ENCODE peak calls at places on chromosomes 3 and 15, in eight cellular contexts. Q is naive thymus-derived CD4-positive, alpha-beta T cell; X is sigmoid colon; I is neural progenitor cell; G is SK-N-SH; O is tibial artery; N is mesendoderm; C is lower lobe of right lung. R is an unnamed sample. For H3K27me3, the result is how much of the 10 kb centered on the place peaks cover.

GRCh38 chr3:132231633-132232032 is 85.6 kb upstream of the ACP3 start:
- DNase-seq in O (no peak), Q (no peak), C (no peak), I (no peak), N (peak), X (no peak), G (no peak), R (no peak)

GRCh38 chr15:40782609-40783227 is 12.9 kb downstream of the C15orf62 start:
- DNase-seq in G (peak), I (peak), N (peak), O (no peak), X (no peak), Q (peak), C (peak), R (peak)

GRCh38 chr15:70104227-70104626 is 6.5 kb upstream of the TLE3 start:
- DNase-seq in C (no peak), X (no peak), G (no peak), O (no peak), Q (no peak), N (no peak), I (no peak), R (no peak)

GRCh38 chr3:37498126-37499039 is 324.0 kb upstream of the LRRFIP2 start:
- DNase-seq in G (no peak), X (no peak), I (no peak), C (no peak), O (no peak), N (no peak), Q (no peak), R (no peak)

GRCh38 chr3:169104541-169104940 is 559.0 kb downstream of the MECOM start:
- DNase-seq in O (no peak), C (no peak), G (no peak), N (no peak), I (no peak), Q (no peak), X (no peak), R (peak)

GRCh38 chr3:53938645-53939044 is 47.0 kb upstream of the SELENOK start:
- DNase-seq in Q (peak), N (no peak), O (no peak), G (peak), I (peak), X (no peak), C (no peak), R (peak)

GRCh38 chr3:101261506-101261905 is 58.9 kb downstream of the IMPG2 start:
- DNase-seq in C (no peak), X (no peak), O (no peak), I (no peak), Q (no peak), N (no peak), G (no peak), R (no peak)

GRCh38 chr3:9862391-9863235 is 17.4 kb downstream of the CIDEC start:
- DNase-seq in X (peak), N (peak), I (peak), Q (no peak), C (peak), O (peak), G (peak), R (no peak)

GRCh38 chr3:135982404-135982761 is 16.9 kb downstream of the PPP2R3A start:
- DNase-seq in Q (no peak), C (no peak), N (no peak), O (no peak), G (no peak), X (no peak), I (no peak), R (no peak)

GRCh38 chr3:56314842-56315241 is 153.4 kb downstream of the ERC2 start:
- DNase-seq in G (no peak), N (peak), C (no peak), I (peak), O (no peak), Q (no peak), X (no peak), R (no peak)

GRCh38 chr15:71444866-71445590 is 329.8 kb downstream of the THSD4 start:
- DNase-seq in O (no peak), Q (no peak), G (no peak), N (no peak), X (no peak), I (no peak), C (no peak), R (no peak)

GRCh38 chr15:57522148-57522547 is 69.6 kb upstream of the MYZAP start:
- DNase-seq in O (no peak), X (no peak), G (no peak), I (no peak), N (no peak), Q (no peak), C (no peak), R (no peak)

GRCh38 chr3:45965281-45966052 is 22.2 kb downstream of the CXCR6 start:
- DNase-seq in Q (no peak), N (no peak), X (no peak), C (no peak), G (no peak), I (no peak), O (no peak), R (no peak)

GRCh38 chr3:16455001-16455400 is 58.5 kb downstream of the RFTN1 start:
- DNase-seq in G (no peak), N (no peak), O (no peak), C (no peak), I (no peak), X (no peak), Q (no peak), R (no peak)

GRCh38 chr3:17322106-17322793 is 420.2 kb downstream of the TBC1D5 start:
- DNase-seq in Q (peak), X (no peak), N (no peak), I (no peak), O (no peak), G (no peak), C (no peak), R (no peak)

GRCh38 chr15:68593826-68594532 is 15.2 kb downstream of the CORO2B start:
- DNase-seq in N (no peak), Q (no peak), C (peak), O (no peak), I (no peak), G (no peak), X (no peak), R (no peak)

GRCh38 chr3:4394048-4394447 is 73.0 kb downstream of the SUMF1 start:
- DNase-seq in Q (no peak), I (no peak), C (no peak), N (no peak), O (no peak), X (no peak), G (no peak), R (no peak)

GRCh38 chr3:150830745-150831144 is 67.8 kb upstream of the SIAH2 start:
- DNase-seq in O (no peak), X (no peak), I (no peak), Q (no peak), G (no peak), C (no peak), N (no peak), R (no peak)

GRCh38 chr3:185851046-185851445 is 26.2 kb upstream of the IGF2BP2 start:
- DNase-seq in N (no peak), G (no peak), X (no peak), C (no peak), I (no peak), O (no peak), Q (no peak), R (no peak)

GRCh38 chr3:46289961-46290360 is 47.7 kb downstream of the CCR3 start:
- DNase-seq in O (no peak), G (no peak), X (no peak), N (no peak), I (no peak), Q (no peak), C (no peak), R (no peak)

GRCh38 chr3:152314677-152315353 is 46.1 kb downstream of the MBNL1 start:
- DNase-seq in G (no peak), I (no peak), N (no peak), O (no peak), X (no peak), Q (no peak), C (no peak), R (no peak)

GRCh38 chr3:152317956-152318355 is 49.2 kb downstream of the MBNL1 start:
- DNase-seq in I (no peak), G (no peak), Q (no peak), N (no peak), X (no peak), C (no peak), O (no peak), R (peak)

GRCh38 chr3:152317184-152317583 is 48.5 kb downstream of the MBNL1 start:
- DNase-seq in Q (no peak), N (no peak), G (no peak), X (no peak), O (no peak), I (no peak), C (no peak), R (no peak)

GRCh38 chr3:152315623-152316022 is 46.9 kb downstream of the MBNL1 start:
- DNase-seq in O (no peak), X (no peak), C (no peak), N (no peak), Q (no peak), G (no peak), I (no peak), R (no peak)

DNA sequence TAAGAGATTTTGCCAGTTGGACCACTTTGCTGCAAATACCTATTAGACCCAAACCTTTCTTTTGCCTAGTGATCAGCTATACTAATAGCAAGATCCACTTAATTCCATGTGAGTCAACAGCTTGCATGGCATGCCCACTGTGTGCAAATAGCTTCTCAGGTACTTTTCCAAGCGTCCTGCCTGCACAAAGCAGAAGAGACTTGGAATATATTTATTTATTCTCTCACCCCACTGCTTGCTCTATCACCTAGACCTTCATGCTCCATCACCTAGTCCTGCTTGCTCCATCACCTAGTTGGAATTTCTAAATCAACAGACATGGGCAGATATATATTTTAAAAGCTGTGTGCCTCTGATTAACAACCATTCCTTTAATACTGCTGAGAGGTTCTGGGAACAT is 47.6 kb downstream of the MBNL1 start:
- DNase-seq in O (no peak), C (no peak), G (no peak), X (no peak), Q (no peak), N (no peak), I (no peak), R (no peak)
- H3K27me3 ChIP-seq in O (under half), C (under half), G (under half), X (under half), Q (under half), N (under half), I (under half), R (under half)

GRCh38 chr3:197028711-197029510 is 706 bp downstream of the MELTF start:
- DNase-seq in O (no peak), G (peak), I (peak), Q (no peak), X (no peak), N (peak), C (no peak), R (no peak)
- H3K27me3 ChIP-seq in O (half or more), G (under half), I (under half), Q (under half), X (under half), N (under half), C (under half), R (under half)

GRCh38 chr15:80260566-80260965 is 8.6 kb upstream of the CTXND1 start:
- DNase-seq in X (peak), G (no peak), O (no peak), I (no peak), N (no peak), Q (no peak), C (no peak), R (no peak)
- H3K27me3 ChIP-seq in X (under half), G (under half), O (under half), I (half or more), N (under half), Q (under half), C (under half), R (under half)

DNA sequence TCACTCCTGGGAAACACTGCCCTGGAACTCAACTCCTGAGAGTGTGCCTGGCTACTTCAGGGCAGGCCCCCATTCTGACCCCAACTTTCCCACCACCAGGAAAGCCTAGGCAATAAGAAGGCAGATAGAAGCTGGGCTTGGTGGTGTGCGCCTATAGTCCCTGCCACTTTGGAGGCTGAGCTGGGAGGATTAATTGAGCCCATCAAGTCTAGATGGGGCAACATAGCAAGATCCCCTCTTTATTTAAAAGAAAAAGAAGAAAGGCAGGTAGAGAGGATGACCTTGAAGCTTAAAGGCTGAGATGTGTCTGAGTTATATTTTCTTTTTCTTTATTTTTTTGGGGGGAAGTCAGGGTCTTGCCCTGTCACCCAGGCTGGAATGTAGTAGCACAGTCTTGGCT is 4.2 kb upstream of the RBPMS2 start:
- DNase-seq in I (no peak), X (no peak), C (no peak), N (no peak), O (no peak), Q (no peak), G (no peak), R (no peak)
- H3K27me3 ChIP-seq in I (under half), X (under half), C (under half), N (under half), O (under half), Q (under half), G (under half), R (under half)

GRCh38 chr3:128485283-128486156 is 7.5 kb downstream of the GATA2 start:
- DNase-seq in I (no peak), G (no peak), Q (no peak), C (peak), X (no peak), O (no peak), N (no peak), R (no peak)
- H3K27me3 ChIP-seq in I (half or more), G (under half), Q (under half), C (half or more), X (half or more), O (half or more), N (under half), R (under half)

GRCh38 chr3:133938770-133939495 is 43.3 kb upstream of the RAB6B start:
- DNase-seq in C (no peak), I (no peak), G (no peak), X (peak), Q (no peak), O (no peak), N (no peak), R (no peak)
- H3K27me3 ChIP-seq in C (under half), I (under half), G (under half), X (under half), Q (under half), O (under half), N (under half), R (under half)

DNA sequence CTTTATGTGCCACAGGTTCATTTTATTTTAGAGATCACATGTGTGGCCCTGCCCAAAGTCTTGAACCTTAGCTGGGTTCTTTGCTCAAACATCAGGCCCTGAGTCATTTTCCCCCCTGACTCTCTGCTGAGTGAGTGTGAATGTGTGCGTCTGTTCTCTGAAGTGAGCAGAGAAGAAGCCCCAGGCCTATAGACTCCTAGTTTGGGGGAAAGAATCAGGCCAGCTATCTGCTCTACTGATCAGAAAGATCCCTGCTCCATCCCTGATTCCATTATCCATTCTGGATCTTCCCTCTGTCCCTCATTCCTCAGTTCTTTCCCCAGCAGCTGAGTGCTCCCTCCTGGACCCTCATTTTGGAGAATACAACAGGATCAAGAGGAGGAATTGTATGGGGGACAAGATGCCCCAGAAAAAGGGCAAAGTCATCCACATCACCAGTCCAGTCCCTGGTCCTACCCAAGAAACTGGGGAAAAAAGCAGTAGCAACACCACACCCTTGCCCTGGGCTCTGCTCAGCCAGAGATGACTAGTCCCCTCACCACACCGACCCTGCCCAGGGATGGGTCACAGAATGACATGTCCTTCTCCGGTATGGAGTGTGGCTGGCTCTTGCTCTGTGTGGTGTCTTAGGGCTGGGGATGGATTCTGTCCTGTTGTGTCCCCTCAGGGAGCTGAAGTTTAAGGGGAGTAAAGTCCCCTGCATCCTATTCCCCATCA is 3.2 kb downstream of the DUOX1 start:
- DNase-seq in O (no peak), Q (no peak), I (no peak), X (no peak), C (no peak), G (peak), N (no peak), R (no peak)
- H3K27me3 ChIP-seq in O (half or more), Q (under half), I (half or more), X (half or more), C (half or more), G (under half), N (half or more), R (under half)

GRCh38 chr3:15154326-15154725 is 51.7 kb upstream of the CAPN7 start:
- DNase-seq in I (no peak), N (no peak), C (no peak), O (no peak), X (no peak), G (no peak), Q (no peak), R (no peak)

GRCh38 chr3:15160662-15161061 is 45.4 kb upstream of the CAPN7 start:
- DNase-seq in Q (no peak), X (no peak), I (no peak), G (no peak), O (no peak), C (no peak), N (no peak), R (no peak)

GRCh38 chr3:15155840-15156360 is 50.1 kb upstream of the CAPN7 start:
- DNase-seq in C (no peak), N (no peak), Q (no peak), X (no peak), G (no peak), I (no peak), O (no peak), R (no peak)

GRCh38 chr3:15159501-15160136 is 46.4 kb upstream of the CAPN7 start:
- DNase-seq in X (no peak), I (no peak), O (no peak), C (no peak), N (no peak), Q (no peak), G (no peak), R (no peak)

DNA sequence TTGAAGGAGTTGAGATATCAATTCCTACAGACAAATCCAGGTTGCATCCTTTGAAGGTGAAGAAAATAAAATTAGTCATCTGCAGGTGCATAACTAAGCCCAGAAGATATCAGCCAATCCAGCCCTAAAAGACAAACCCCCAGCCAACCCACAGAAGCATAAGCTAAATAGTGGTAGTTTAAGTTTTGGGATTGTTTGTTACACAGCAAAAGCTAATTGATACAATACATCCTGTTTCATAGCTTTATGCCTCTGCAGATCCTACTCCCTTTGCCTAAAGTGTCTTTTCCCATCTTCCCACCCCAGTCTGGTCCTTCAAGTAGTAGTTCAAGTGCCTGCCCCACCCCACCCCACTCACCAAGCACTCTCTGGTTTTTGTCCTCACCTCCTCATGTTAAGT is 48.6 kb upstream of the CAPN7 start:
- DNase-seq in C (no peak), I (no peak), X (no peak), N (no peak), G (no peak), O (no peak), Q (no peak), R (no peak)
- H3K27me3 ChIP-seq in C (under half), I (half or more), X (under half), N (under half), G (under half), O (under half), Q (under half), R (under half)

GRCh38 chr15:88865498-88866099 is 29.7 kb downstream of the HAPLN3 start:
- DNase-seq in N (no peak), X (no peak), Q (no peak), O (no peak), G (no peak), I (no peak), C (no peak), R (no peak)
- H3K27me3 ChIP-seq in N (under half), X (under half), Q (under half), O (under half), G (under half), I (under half), C (under half), R (under half)

GRCh38 chr3:40186508-40186907 is 123.0 kb upstream of the EIF1B start:
- DNase-seq in I (no peak), N (no peak), G (no peak), O (no peak), Q (no peak), C (no peak), X (no peak), R (no peak)
- H3K27me3 ChIP-seq in I (under half), N (under half), G (under half), O (under half), Q (under half), C (under half), X (under half), R (under half)

R was measured in HAP-1.